ENCODE peak calls at places on chromosomes 5 and 9, in six cellular contexts. One of them, this sample, is unnamed.

GRCh38 chr9:38662763-38663593 is 42.6 kb upstream of the ANKRD18A start:
- DNase-seq in stomach: no peak
- DNase-seq in CD4-positive, alpha-beta T cell: no peak
- DNase-seq in GM13976: no peak
- DNase-seq in astrocyte of the spinal cord: peak; percentile 74
- DNase-seq in glutamatergic neuron: peak; percentile 28
- DNase-seq in this sample: no peak

GRCh38 chr9:124506931-124507879 is at the start of gene NR5A1:
- DNase-seq in stomach: no peak
- DNase-seq in CD4-positive, alpha-beta T cell: no peak
- DNase-seq in GM13976: no peak
- DNase-seq in astrocyte of the spinal cord: no peak
- DNase-seq in glutamatergic neuron: no peak
- DNase-seq in this sample: no peak

GRCh38 chr9:134217431-134218210 is 53.3 kb upstream of the RNU6ATAC start:
- DNase-seq in stomach: no peak
- DNase-seq in CD4-positive, alpha-beta T cell: no peak
- DNase-seq in GM13976: peak; percentile 57
- DNase-seq in astrocyte of the spinal cord: no peak
- DNase-seq in glutamatergic neuron: peak; percentile 5
- DNase-seq in this sample: no peak

GRCh38 chr5:81848368-81848767 is 97.5 kb upstream of the SSBP2 start:
- DNase-seq in stomach: no peak
- DNase-seq in CD4-positive, alpha-beta T cell: no peak
- DNase-seq in GM13976: no peak
- DNase-seq in astrocyte of the spinal cord: peak; percentile 48
- DNase-seq in glutamatergic neuron: no peak
- DNase-seq in this sample: no peak

GRCh38 chr5:147177125-147177840 is 57.5 kb upstream of the STK32A start:
- DNase-seq in stomach: no peak
- DNase-seq in CD4-positive, alpha-beta T cell: no peak
- DNase-seq in GM13976: no peak
- DNase-seq in astrocyte of the spinal cord: peak; percentile 75
- DNase-seq in glutamatergic neuron: no peak
- DNase-seq in this sample: no peak

GRCh38 chr5:114477816-114478330 is 116.0 kb downstream of the KCNN2 start:
- DNase-seq in stomach: no peak
- DNase-seq in CD4-positive, alpha-beta T cell: no peak
- DNase-seq in GM13976: no peak
- DNase-seq in astrocyte of the spinal cord: no peak
- DNase-seq in glutamatergic neuron: no peak
- DNase-seq in this sample: no peak

GRCh38 chr9:138098908-138099791 is 221.6 kb downstream of the CACNA1B start:
- DNase-seq in stomach: peak; percentile 17
- DNase-seq in CD4-positive, alpha-beta T cell: peak; percentile 5
- DNase-seq in GM13976: peak; percentile 8
- DNase-seq in astrocyte of the spinal cord: no peak
- DNase-seq in glutamatergic neuron: no peak
- DNase-seq in this sample: no peak

GRCh38 chr5:161966544-161966943 is 101.0 kb upstream of the GABRG2 start:
- DNase-seq in stomach: no peak
- DNase-seq in CD4-positive, alpha-beta T cell: no peak
- DNase-seq in GM13976: no peak
- DNase-seq in astrocyte of the spinal cord: no peak
- DNase-seq in glutamatergic neuron: no peak
- DNase-seq in this sample: peak; percentile 1

GRCh38 chr9:25677301-25678146 is 720 bp downstream of the TUSC1 start:
- DNase-seq in stomach: peak; percentile 86
- DNase-seq in CD4-positive, alpha-beta T cell: no peak
- DNase-seq in GM13976: peak; percentile 38
- DNase-seq in astrocyte of the spinal cord: peak; percentile 80
- DNase-seq in glutamatergic neuron: peak; percentile 80
- DNase-seq in this sample: no peak

GRCh38 chr5:101142102-101142501 is 239.0 kb upstream of the ST8SIA4 start:
- DNase-seq in stomach: no peak
- DNase-seq in CD4-positive, alpha-beta T cell: no peak
- DNase-seq in GM13976: no peak
- DNase-seq in astrocyte of the spinal cord: no peak
- DNase-seq in glutamatergic neuron: no peak
- DNase-seq in this sample: no peak

GRCh38 chr9:79353856-79354520 is 217.8 kb upstream of the TLE4 start:
- DNase-seq in stomach: no peak
- DNase-seq in CD4-positive, alpha-beta T cell: no peak
- DNase-seq in GM13976: no peak
- DNase-seq in astrocyte of the spinal cord: peak; percentile 78
- DNase-seq in glutamatergic neuron: no peak
- DNase-seq in this sample: no peak

GRCh38 chr5:158570502-158570901 is 529.2 kb downstream of the EBF1 start:
- DNase-seq in stomach: no peak
- DNase-seq in CD4-positive, alpha-beta T cell: no peak
- DNase-seq in GM13976: no peak
- DNase-seq in astrocyte of the spinal cord: no peak
- DNase-seq in glutamatergic neuron: no peak
- DNase-seq in this sample: no peak

GRCh38 chr9:112546149-112547012 is 59.8 kb downstream of the KIAA1958 start:
- DNase-seq in stomach: no peak
- DNase-seq in CD4-positive, alpha-beta T cell: no peak
- DNase-seq in GM13976: no peak
- DNase-seq in astrocyte of the spinal cord: peak; percentile 50
- DNase-seq in glutamatergic neuron: no peak
- DNase-seq in this sample: no peak

GRCh38 chr9:37262410-37262809 is 142.0 kb downstream of the ZCCHC7 start:
- DNase-seq in stomach: no peak
- DNase-seq in CD4-positive, alpha-beta T cell: no peak
- DNase-seq in GM13976: no peak
- DNase-seq in astrocyte of the spinal cord: peak; percentile 28
- DNase-seq in glutamatergic neuron: peak; percentile 34
- DNase-seq in this sample: peak; percentile 11

GRCh38 chr9:3865373-3865772 is 339.6 kb upstream of the RFX3 start:
- DNase-seq in stomach: no peak
- DNase-seq in CD4-positive, alpha-beta T cell: no peak
- DNase-seq in GM13976: no peak
- DNase-seq in astrocyte of the spinal cord: peak; percentile 35
- DNase-seq in glutamatergic neuron: no peak
- DNase-seq in this sample: no peak

GRCh38 chr9:133844876-133845658 is 106.9 kb upstream of the SARDH start:
- DNase-seq in stomach: peak; percentile 31
- DNase-seq in CD4-positive, alpha-beta T cell: no peak
- DNase-seq in GM13976: no peak
- DNase-seq in astrocyte of the spinal cord: peak; percentile 51
- DNase-seq in glutamatergic neuron: no peak
- DNase-seq in this sample: no peak

GRCh38 chr9:133558191-133559126 is 24.0 kb downstream of the ADAMTSL2 start:
- DNase-seq in stomach: no peak
- DNase-seq in CD4-positive, alpha-beta T cell: no peak
- DNase-seq in GM13976: peak; percentile 89
- DNase-seq in astrocyte of the spinal cord: peak; percentile 84
- DNase-seq in glutamatergic neuron: peak; percentile 73
- DNase-seq in this sample: peak; percentile 39

GRCh38 chr9:116383133-116383532 is 229.5 kb downstream of the PAPPA start:
- DNase-seq in stomach: no peak
- DNase-seq in CD4-positive, alpha-beta T cell: no peak
- DNase-seq in GM13976: no peak
- DNase-seq in astrocyte of the spinal cord: no peak
- DNase-seq in glutamatergic neuron: no peak
- DNase-seq in this sample: no peak

GRCh38 chr9:35397216-35397698 is 92.7 kb upstream of the RUSC2 start:
- DNase-seq in stomach: no peak
- DNase-seq in CD4-positive, alpha-beta T cell: no peak
- DNase-seq in GM13976: no peak
- DNase-seq in astrocyte of the spinal cord: no peak
- DNase-seq in glutamatergic neuron: no peak
- DNase-seq in this sample: no peak

GRCh38 chr9:78574354-78575036 is 277.6 kb downstream of the PSAT1 start:
- DNase-seq in stomach: no peak
- DNase-seq in CD4-positive, alpha-beta T cell: no peak
- DNase-seq in GM13976: no peak
- DNase-seq in astrocyte of the spinal cord: peak; percentile 44
- DNase-seq in glutamatergic neuron: no peak
- DNase-seq in this sample: no peak

GRCh38 chr5:76257897-76258296 is 145.2 kb upstream of the IQGAP2 start:
- DNase-seq in stomach: no peak
- DNase-seq in CD4-positive, alpha-beta T cell: no peak
- DNase-seq in GM13976: no peak
- DNase-seq in astrocyte of the spinal cord: no peak
- DNase-seq in glutamatergic neuron: no peak
- DNase-seq in this sample: no peak

GRCh38 chr5:72634444-72634843 is 127.2 kb upstream of the ZNF366 start:
- DNase-seq in stomach: no peak
- DNase-seq in CD4-positive, alpha-beta T cell: no peak
- DNase-seq in GM13976: no peak
- DNase-seq in astrocyte of the spinal cord: peak; percentile 56
- DNase-seq in glutamatergic neuron: no peak
- DNase-seq in this sample: no peak

GRCh38 chr5:51156838-51157237 is 226.4 kb upstream of the ISL1 start:
- DNase-seq in stomach: no peak
- DNase-seq in CD4-positive, alpha-beta T cell: no peak
- DNase-seq in GM13976: no peak
- DNase-seq in astrocyte of the spinal cord: no peak
- DNase-seq in glutamatergic neuron: no peak
- DNase-seq in this sample: no peak

GRCh38 chr5:83331842-83332241 is 139.7 kb upstream of the VCAN start:
- DNase-seq in stomach: no peak
- DNase-seq in CD4-positive, alpha-beta T cell: no peak
- DNase-seq in GM13976: no peak
- DNase-seq in astrocyte of the spinal cord: no peak
- DNase-seq in glutamatergic neuron: no peak
- DNase-seq in this sample: no peak

GRCh38 chr5:88145205-88145602 is 123.4 kb downstream of the TMEM161B start:
- DNase-seq in stomach: no peak
- DNase-seq in CD4-positive, alpha-beta T cell: no peak
- DNase-seq in GM13976: no peak
- DNase-seq in astrocyte of the spinal cord: peak; percentile 2
- DNase-seq in glutamatergic neuron: no peak
- DNase-seq in this sample: no peak

GRCh38 chr9:36214571-36214970 is 23.9 kb downstream of the CLTA start:
- DNase-seq in stomach: no peak
- DNase-seq in CD4-positive, alpha-beta T cell: no peak
- DNase-seq in GM13976: no peak
- DNase-seq in astrocyte of the spinal cord: no peak
- DNase-seq in glutamatergic neuron: no peak
- DNase-seq in this sample: no peak

GRCh38 chr9:2299843-2300205 is 284.7 kb downstream of the SMARCA2 start:
- DNase-seq in stomach: no peak
- DNase-seq in CD4-positive, alpha-beta T cell: no peak
- DNase-seq in GM13976: no peak
- DNase-seq in astrocyte of the spinal cord: no peak
- DNase-seq in glutamatergic neuron: no peak
- DNase-seq in this sample: no peak

GRCh38 chr5:174571662-174572397 is 152.6 kb upstream of the MSX2 start:
- DNase-seq in stomach: peak; percentile 49
- DNase-seq in CD4-positive, alpha-beta T cell: no peak
- DNase-seq in GM13976: no peak
- DNase-seq in astrocyte of the spinal cord: peak; percentile 95
- DNase-seq in glutamatergic neuron: no peak
- DNase-seq in this sample: no peak

GRCh38 chr5:161431963-161432362 is 114.6 kb downstream of the GABRB2 start:
- DNase-seq in stomach: no peak
- DNase-seq in CD4-positive, alpha-beta T cell: no peak
- DNase-seq in GM13976: no peak
- DNase-seq in astrocyte of the spinal cord: no peak
- DNase-seq in glutamatergic neuron: no peak
- DNase-seq in this sample: no peak

GRCh38 chr5:75053286-75054109 is 1.1 kb upstream of the GCNT4 start:
- DNase-seq in stomach: peak; percentile 76
- DNase-seq in CD4-positive, alpha-beta T cell: peak; percentile 62
- DNase-seq in GM13976: no peak
- DNase-seq in astrocyte of the spinal cord: peak; percentile 73
- DNase-seq in glutamatergic neuron: peak; percentile 60
- DNase-seq in this sample: peak; percentile 48
- TF ChIP-seq CTCF in stomach: no peak
- TF ChIP-seq CTCF in CD4-positive, alpha-beta T cell: no peak
- TF ChIP-seq CTCF in GM13976: no peak
- TF ChIP-seq CTCF in astrocyte of the spinal cord: peak; percentile 15
- TF ChIP-seq CTCF in glutamatergic neuron: peak; percentile 13
- TF ChIP-seq CTCF in this sample: peak; percentile 36

GRCh38 chr5:68884144-68884754 is 209.6 kb upstream of the SLC30A5 start:
- DNase-seq in stomach: no peak
- DNase-seq in CD4-positive, alpha-beta T cell: no peak
- DNase-seq in GM13976: no peak
- DNase-seq in astrocyte of the spinal cord: no peak
- DNase-seq in glutamatergic neuron: no peak
- DNase-seq in this sample: no peak

GRCh38 chr5:68883441-68883840 is 210.4 kb upstream of the SLC30A5 start:
- DNase-seq in stomach: no peak
- DNase-seq in CD4-positive, alpha-beta T cell: no peak
- DNase-seq in GM13976: no peak
- DNase-seq in astrocyte of the spinal cord: no peak
- DNase-seq in glutamatergic neuron: no peak
- DNase-seq in this sample: no peak

GRCh38 chr5:68886814-68887213 is 207.0 kb upstream of the SLC30A5 start:
- DNase-seq in stomach: no peak
- DNase-seq in CD4-positive, alpha-beta T cell: no peak
- DNase-seq in GM13976: no peak
- DNase-seq in astrocyte of the spinal cord: no peak
- DNase-seq in glutamatergic neuron: no peak
- DNase-seq in this sample: no peak

GRCh38 chr5:68884893-68885292 is 208.9 kb upstream of the SLC30A5 start:
- DNase-seq in stomach: no peak
- DNase-seq in CD4-positive, alpha-beta T cell: no peak
- DNase-seq in GM13976: peak; percentile 18
- DNase-seq in astrocyte of the spinal cord: no peak
- DNase-seq in glutamatergic neuron: no peak
- DNase-seq in this sample: no peak
- TF ChIP-seq CTCF in stomach: peak; percentile 10
- TF ChIP-seq CTCF in CD4-positive, alpha-beta T cell: no peak
- TF ChIP-seq CTCF in GM13976: no peak
- TF ChIP-seq CTCF in astrocyte of the spinal cord: peak; percentile 32
- TF ChIP-seq CTCF in glutamatergic neuron: peak; percentile 69
- TF ChIP-seq CTCF in this sample: peak; percentile 66

GRCh38 chr5:18114161-18114802 is 480.0 kb downstream of the TAF11L14 start:
- DNase-seq in stomach: no peak
- DNase-seq in CD4-positive, alpha-beta T cell: no peak
- DNase-seq in GM13976: no peak
- DNase-seq in astrocyte of the spinal cord: no peak
- DNase-seq in glutamatergic neuron: no peak
- DNase-seq in this sample: no peak

GRCh38 chr5:18119156-18119785 is 485.0 kb downstream of the TAF11L14 start:
- DNase-seq in stomach: no peak
- DNase-seq in CD4-positive, alpha-beta T cell: no peak
- DNase-seq in GM13976: no peak
- DNase-seq in astrocyte of the spinal cord: no peak
- DNase-seq in glutamatergic neuron: no peak
- DNase-seq in this sample: no peak

GRCh38 chr5:18112066-18112465 is 477.8 kb downstream of the TAF11L14 start:
- DNase-seq in stomach: no peak
- DNase-seq in CD4-positive, alpha-beta T cell: no peak
- DNase-seq in GM13976: no peak
- DNase-seq in astrocyte of the spinal cord: no peak
- DNase-seq in glutamatergic neuron: no peak
- DNase-seq in this sample: no peak

GRCh38 chr5:18113724-18114123 is 479.5 kb downstream of the TAF11L14 start:
- DNase-seq in stomach: no peak
- DNase-seq in CD4-positive, alpha-beta T cell: no peak
- DNase-seq in GM13976: no peak
- DNase-seq in astrocyte of the spinal cord: peak; percentile 7
- DNase-seq in glutamatergic neuron: peak; percentile 25
- DNase-seq in this sample: no peak
- TF ChIP-seq CTCF in stomach: no peak
- TF ChIP-seq CTCF in CD4-positive, alpha-beta T cell: no peak
- TF ChIP-seq CTCF in GM13976: no peak
- TF ChIP-seq CTCF in astrocyte of the spinal cord: no peak
- TF ChIP-seq CTCF in glutamatergic neuron: peak; percentile 50
- TF ChIP-seq CTCF in this sample: peak; percentile 59

GRCh38 chr5:120463991-120464626 is at the start of gene PRR16:
- DNase-seq in stomach: peak; percentile 28
- DNase-seq in CD4-positive, alpha-beta T cell: no peak
- DNase-seq in GM13976: peak; percentile 64
- DNase-seq in astrocyte of the spinal cord: peak; percentile 70
- DNase-seq in glutamatergic neuron: peak; percentile 80
- DNase-seq in this sample: peak; percentile 43
- TF ChIP-seq CTCF in stomach: no peak
- TF ChIP-seq CTCF in CD4-positive, alpha-beta T cell: no peak
- TF ChIP-seq CTCF in GM13976: no peak
- TF ChIP-seq CTCF in astrocyte of the spinal cord: no peak
- TF ChIP-seq CTCF in glutamatergic neuron: no peak
- TF ChIP-seq CTCF in this sample: peak; percentile 43

This sample was measured in neural crest cell.